ENCODE peak calls at places on chromosomes 12 and 14, in seven cellular contexts. N is SK-N-SH, H is HCT116, X is H1, S is GM12878, E is K562, W is HepG2. M is an unnamed sample.

GRCh38 chr12:14803830-14804160 is 325 bp downstream of the C12orf60 start:
- DNase-seq in N (no peak), H (peak; percentile 2), X (no peak), S (no peak), E (no peak), W (no peak), M (no peak)

GRCh38 chr12:95784286-95784685 is 6.3 kb downstream of the NTN4 start:
- DNase-seq in N (no peak), H (no peak), X (no peak), S (no peak), E (no peak), W (no peak), M (no peak)

GRCh38 chr12:93151079-93151759 is 222.1 kb upstream of the EEA1 start:
- DNase-seq in N (no peak), H (no peak), X (no peak), S (no peak), E (no peak), W (no peak), M (no peak)

GRCh38 chr14:81676879-81677278 is 143.2 kb upstream of the SEL1L start:
- DNase-seq in N (no peak), H (no peak), X (no peak), S (no peak), E (no peak), W (no peak), M (no peak)

GRCh38 chr12:113900711-113901110 is 65.4 kb downstream of the RBM19 start:
- DNase-seq in N (no peak), H (no peak), X (no peak), S (no peak), E (no peak), W (no peak), M (no peak)

GRCh38 chr14:89673499-89674225 is 256.6 kb upstream of the FOXN3 start:
- DNase-seq in N (no peak), H (no peak), X (no peak), S (no peak), E (no peak), W (no peak), M (no peak)

GRCh38 chr14:97158102-97158501 is 360.9 kb downstream of the VRK1 start:
- DNase-seq in N (no peak), H (no peak), X (no peak), S (no peak), E (no peak), W (no peak), M (no peak)

GRCh38 chr12:28569698-28570411 is 379.6 kb downstream of the CCDC91 start:
- DNase-seq in N (no peak), H (no peak), X (no peak), S (no peak), E (peak; percentile 6), W (no peak), M (peak; percentile 46)

GRCh38 chr14:31927348-31927826 is 149.7 kb upstream of the ARHGAP5 start:
- DNase-seq in N (no peak), H (no peak), X (no peak), S (no peak), E (no peak), W (peak; percentile 44), M (no peak)

GRCh38 chr14:51210594-51210993 is 29.5 kb upstream of the TMX1 start:
- DNase-seq in N (no peak), H (no peak), X (no peak), S (no peak), E (no peak), W (no peak), M (no peak)

GRCh38 chr12:70070494-70071007 is 172.7 kb upstream of the CNOT2 start:
- DNase-seq in N (peak; percentile 51), H (no peak), X (no peak), S (no peak), E (no peak), W (no peak), M (no peak)

GRCh38 chr14:23175823-23176222 is 7.6 kb downstream of the SLC7A8 start:
- DNase-seq in N (no peak), H (no peak), X (no peak), S (no peak), E (no peak), W (no peak), M (no peak)

GRCh38 chr14:90140298-90140955 is 78.6 kb downstream of the KCNK13 start:
- DNase-seq in N (no peak), H (no peak), X (no peak), S (no peak), E (no peak), W (no peak), M (peak; percentile 8)

GRCh38 chr12:132986885-132987225 is 688 bp downstream of the ZNF26 start:
- DNase-seq in N (no peak), H (no peak), X (no peak), S (no peak), E (no peak), W (peak; percentile 3), M (peak; percentile 25)

GRCh38 chr14:85439696-85440328 is 90.1 kb upstream of the FLRT2 start:
- DNase-seq in N (no peak), H (no peak), X (no peak), S (no peak), E (no peak), W (no peak), M (peak; percentile 43)

GRCh38 chr14:74491952-74492351 is 1.2 kb downstream of the NPC2 start:
- DNase-seq in N (no peak), H (no peak), X (no peak), S (no peak), E (peak; percentile 36), W (peak; percentile 60), M (peak; percentile 36)

GRCh38 chr12:31590730-31591307 is at the start of gene DENND5B:
- DNase-seq in N (peak; percentile 93), H (no peak), X (no peak), S (no peak), E (peak; percentile 74), W (peak; percentile 50), M (peak; percentile 83)

GRCh38 chr14:99163446-99163845 is 108.6 kb downstream of the BCL11B start:
- DNase-seq in N (no peak), H (no peak), X (no peak), S (no peak), E (no peak), W (no peak), M (no peak)

GRCh38 chr14:51818748-51819386 is 41.5 kb upstream of the GNG2 start:
- DNase-seq in N (peak; percentile 15), H (no peak), X (no peak), S (no peak), E (no peak), W (no peak), M (peak; percentile 12)

GRCh38 chr12:26723379-26724308 is 109.3 kb downstream of the ITPR2 start:
- DNase-seq in N (no peak), H (no peak), X (no peak), S (no peak), E (no peak), W (no peak), M (no peak)

GRCh38 chr12:89245090-89245489 is 107.2 kb downstream of the DUSP6 start:
- DNase-seq in N (no peak), H (no peak), X (no peak), S (no peak), E (no peak), W (no peak), M (no peak)

GRCh38 chr14:99081880-99082279 is 190.1 kb downstream of the BCL11B start:
- DNase-seq in N (no peak), H (no peak), X (no peak), S (no peak), E (no peak), W (no peak), M (no peak)

GRCh38 chr12:93122089-93122488 is 193.0 kb upstream of the EEA1 start:
- DNase-seq in N (no peak), H (no peak), X (no peak), S (no peak), E (no peak), W (peak; percentile 64), M (no peak)

DNA sequence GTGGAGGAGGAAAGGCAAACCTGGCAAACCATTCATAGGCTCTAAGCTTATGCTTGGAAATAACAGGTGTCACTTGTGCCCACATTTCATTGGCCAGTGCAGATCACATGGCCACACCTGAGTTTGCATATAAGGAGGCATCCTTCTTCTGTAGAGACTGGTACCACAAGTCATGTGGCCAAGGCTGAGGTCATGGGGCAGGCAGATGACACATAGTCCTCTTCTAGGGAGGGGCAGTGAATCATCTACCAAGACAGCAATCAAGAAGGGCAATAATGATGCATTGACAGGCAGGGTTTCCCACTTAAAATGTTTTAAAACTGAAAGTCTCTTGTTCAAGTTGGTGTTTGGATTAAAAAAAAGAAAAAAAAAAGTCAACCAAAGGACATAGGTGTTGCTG is 77.3 kb downstream of the DAAM1 start:
- DNase-seq in N (no peak), H (no peak), X (no peak), S (no peak), E (no peak), W (no peak), M (no peak)
- TF ChIP-seq JUND in N (no peak), H (no peak), X (no peak), S (no peak), E (no peak), W (no peak), M (no peak)

DNA sequence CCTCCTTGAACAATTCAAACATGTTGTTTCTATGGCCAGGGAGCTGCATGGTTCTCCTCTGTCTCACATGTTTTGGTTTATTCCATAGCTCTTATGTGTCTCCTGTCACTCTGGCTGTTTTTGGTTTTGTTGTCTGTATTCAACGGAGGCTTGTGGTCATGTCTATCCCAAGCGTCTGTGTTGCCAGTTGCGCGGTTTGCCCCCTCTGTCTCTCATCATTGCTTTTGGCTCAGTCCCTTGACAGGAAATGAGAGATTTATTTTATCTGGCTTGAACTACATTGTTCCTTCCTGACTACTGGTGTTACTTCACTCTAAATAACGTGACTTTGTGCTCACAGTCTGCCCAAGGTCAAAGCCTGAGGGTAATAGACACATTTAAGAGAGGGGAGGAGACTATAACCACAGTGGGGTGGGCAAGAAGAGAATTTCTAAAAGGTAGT is 96.4 kb upstream of the SOX5 start:
- DNase-seq in N (peak; percentile 24), H (no peak), X (no peak), S (no peak), E (peak; percentile 6), W (peak; percentile 87), M (no peak)
- TF ChIP-seq JUND in N (peak; percentile 10), H (no peak), X (no peak), S (no peak), E (no peak), W (no peak), M (no peak)

GRCh38 chr14:76261371-76261811 is 109.7 kb downstream of the GPATCH2L start:
- DNase-seq in N (no peak), H (no peak), X (no peak), S (no peak), E (peak; percentile 27), W (no peak), M (no peak)
- TF ChIP-seq JUND in N (no peak), H (no peak), X (no peak), S (no peak), E (no peak), W (no peak), M (no peak)

DNA sequence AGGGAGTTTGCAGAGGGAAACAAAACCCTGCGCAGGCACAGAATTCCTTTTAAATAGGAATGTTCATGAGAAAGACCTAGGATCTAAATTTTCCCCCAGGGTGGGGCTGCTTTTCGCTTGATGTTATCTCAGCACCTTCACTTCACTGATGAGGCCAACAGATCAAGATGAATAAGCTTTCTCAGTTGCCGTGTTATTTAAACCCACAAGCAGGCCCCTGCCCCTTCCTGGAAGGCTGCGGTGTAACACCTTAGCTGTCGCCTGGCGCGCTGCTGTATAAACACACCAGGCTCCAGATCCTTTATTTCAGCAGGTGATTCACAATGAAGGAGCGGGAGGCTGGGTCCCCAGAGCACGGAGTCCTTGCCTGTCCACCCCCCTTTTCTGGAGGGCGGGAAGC is 515.3 kb downstream of the FUT8 start:
- DNase-seq in N (no peak), H (no peak), X (no peak), S (no peak), E (peak; percentile 1), W (no peak), M (no peak)
- TF ChIP-seq JUND in N (no peak), H (no peak), X (no peak), S (no peak), E (no peak), W (no peak), M (no peak)

GRCh38 chr12:130357241-130357640 is 19.6 kb downstream of the PIWIL1 start:
- DNase-seq in N (no peak), H (no peak), X (no peak), S (no peak), E (no peak), W (no peak), M (no peak)
- TF ChIP-seq JUND in N (no peak), H (no peak), X (no peak), S (no peak), E (no peak), W (no peak), M (no peak)